ENCODE peak calls at places on chromosomes 16 and 17, in eight cellular contexts. B, C, V, T, I, A, J and L are unnamed samples. For H3K36me3, the result is how much of the 10 kb centered on the place peaks cover.

GRCh38 chr17:39196820-39197331 is 593 bp downstream of the CACNB1 start:
- DNase-seq in B (peak), C (no peak), V (no peak), T (no peak), I (no peak), A (no peak), J (no peak), L (no peak)

GRCh38 chr17:1003972-1004768 is 7.2 kb downstream of the TIMM22 start:
- DNase-seq in B (no peak), C (no peak), V (peak), T (no peak), I (no peak), A (no peak), J (no peak), L (no peak)

GRCh38 chr17:1625507-1626080 is 3.0 kb downstream of the SLC43A2 start:
- DNase-seq in B (no peak), C (peak), V (peak), T (no peak), I (no peak), A (no peak), J (no peak), L (no peak)

GRCh38 chr16:68590201-68590994 is 51.3 kb downstream of the ZFP90 start:
- DNase-seq in B (peak), C (peak), V (peak), T (no peak), I (peak), A (peak), J (peak), L (no peak)

GRCh38 chr16:87060026-87060986 is 256.9 kb downstream of the C16orf95 start:
- DNase-seq in B (peak), C (peak), V (peak), T (no peak), I (no peak), A (no peak), J (no peak), L (no peak)

GRCh38 chr16:84953051-84953746 is 58.1 kb downstream of the ZDHHC7 start:
- DNase-seq in B (no peak), C (no peak), V (peak), T (no peak), I (no peak), A (no peak), J (no peak), L (no peak)

GRCh38 chr17:64066709-64067108 is 46.3 kb upstream of the ICAM2 start:
- DNase-seq in B (no peak), C (no peak), V (no peak), T (no peak), I (no peak), A (no peak), J (no peak), L (no peak)

GRCh38 chr16:58904254-58904653 is 170.1 kb upstream of the GOT2 start:
- DNase-seq in B (no peak), C (no peak), V (no peak), T (no peak), I (no peak), A (no peak), J (no peak), L (no peak)

GRCh38 chr17:66290097-66290722 is 12.2 kb upstream of the PRKCA start:
- DNase-seq in B (peak), C (peak), V (peak), T (no peak), I (no peak), A (no peak), J (peak), L (no peak)

GRCh38 chr16:83098536-83098935 is 471.8 kb downstream of the CDH13 start:
- DNase-seq in B (no peak), C (no peak), V (no peak), T (no peak), I (no peak), A (no peak), J (no peak), L (no peak)

GRCh38 chr16:11175850-11176341 is 80.1 kb downstream of the SOCS1 start:
- DNase-seq in B (no peak), C (no peak), V (no peak), T (peak), I (no peak), A (no peak), J (no peak), L (no peak)

GRCh38 chr17:51085150-51085805 is 35.4 kb downstream of the SPAG9 start:
- DNase-seq in B (no peak), C (no peak), V (peak), T (no peak), I (no peak), A (no peak), J (no peak), L (no peak)

GRCh38 chr17:51537996-51538550 is 277.7 kb downstream of the UTP18 start:
- DNase-seq in B (no peak), C (no peak), V (no peak), T (no peak), I (no peak), A (no peak), J (no peak), L (no peak)

GRCh38 chr17:57442914-57443571 is 186.7 kb downstream of the MSI2 start:
- DNase-seq in B (no peak), C (no peak), V (peak), T (no peak), I (no peak), A (no peak), J (no peak), L (no peak)

GRCh38 chr17:67476787-67477335 is 99.8 kb downstream of the PITPNC1 start:
- DNase-seq in B (no peak), C (no peak), V (no peak), T (no peak), I (no peak), A (no peak), J (no peak), L (no peak)

GRCh38 chr16:87878704-87879103 is 9.4 kb upstream of the SLC7A5 start:
- DNase-seq in B (no peak), C (no peak), V (no peak), T (no peak), I (no peak), A (no peak), J (peak), L (no peak)

GRCh38 chr17:80531400-80531799 is 13.2 kb upstream of the RPTOR start:
- DNase-seq in B (no peak), C (peak), V (no peak), T (no peak), I (no peak), A (no peak), J (no peak), L (no peak)

GRCh38 chr17:2899911-2900310 is 103.7 kb downstream of the RAP1GAP2 start:
- DNase-seq in B (no peak), C (no peak), V (no peak), T (no peak), I (no peak), A (no peak), J (no peak), L (no peak)

GRCh38 chr16:12539185-12539929 is 264.3 kb downstream of the CPPED1 start:
- DNase-seq in B (no peak), C (no peak), V (no peak), T (peak), I (no peak), A (no peak), J (no peak), L (no peak)

GRCh38 chr17:14214271-14214670 is 22.4 kb downstream of the CDRT15 start:
- DNase-seq in B (no peak), C (no peak), V (no peak), T (no peak), I (no peak), A (no peak), J (no peak), L (no peak)

GRCh38 chr17:39759204-39759603 is 21.5 kb downstream of the GRB7 start:
- DNase-seq in B (no peak), C (no peak), V (no peak), T (no peak), I (no peak), A (no peak), J (no peak), L (no peak)

DNA sequence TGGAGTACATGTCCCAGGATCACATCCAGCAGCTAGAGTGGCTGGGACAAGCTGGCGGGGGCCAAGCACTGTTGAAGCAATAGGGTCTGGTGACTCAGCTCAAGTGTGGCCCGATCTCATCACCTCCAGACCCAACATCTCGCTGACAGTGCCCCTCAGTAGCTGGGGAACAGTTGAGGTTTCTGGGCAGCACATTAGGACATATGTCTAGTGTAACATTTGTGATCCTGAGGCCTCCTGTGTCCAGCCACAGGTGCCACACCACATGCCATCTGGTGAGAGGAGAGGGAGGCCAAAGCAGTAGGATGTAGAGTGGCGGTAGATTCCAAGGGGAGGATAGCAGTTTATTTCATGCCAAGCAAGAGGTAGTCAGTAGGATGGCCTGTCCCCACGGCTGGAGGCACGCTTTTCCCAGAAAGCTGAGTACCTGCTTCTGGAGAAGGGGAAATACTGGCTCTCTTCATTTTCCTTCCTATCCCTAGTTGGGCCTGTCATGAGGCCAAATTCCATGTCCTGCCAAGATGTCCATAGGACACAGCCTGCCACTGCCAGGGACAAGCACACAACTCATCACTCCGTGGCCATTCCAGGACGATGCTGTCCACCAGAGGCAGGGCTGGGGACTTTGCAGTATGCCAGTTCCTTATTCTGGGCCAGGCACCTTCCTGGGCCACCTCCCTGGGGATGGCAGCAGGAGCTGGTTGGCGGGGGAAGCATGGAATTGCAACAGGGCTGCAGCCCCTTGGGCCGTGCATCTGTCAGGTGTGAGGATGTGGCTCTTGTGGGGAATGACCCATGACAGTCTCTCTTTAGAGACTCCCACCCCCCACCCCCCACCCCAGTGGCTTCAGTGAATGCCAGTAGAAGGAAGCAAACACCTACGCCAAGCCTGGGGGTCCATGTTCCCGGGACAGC is 24.0 kb downstream of the GGA3 start:
- DNase-seq in B (no peak), C (no peak), V (no peak), T (no peak), I (no peak), A (no peak), J (no peak), L (no peak)
- H3K36me3 ChIP-seq in B (under half), C (half or more), V (under half), T (half or more), I (half or more), A (half or more), J (half or more), L (half or more)

GRCh38 chr16:1933097-1933661 is 9.8 kb downstream of the MSRB1 start:
- DNase-seq in B (no peak), C (no peak), V (no peak), T (no peak), I (no peak), A (no peak), J (no peak), L (no peak)

GRCh38 chr16:1929105-1929504 is 10.9 kb upstream of the HS3ST6 start:
- DNase-seq in B (peak), C (peak), V (no peak), T (no peak), I (no peak), A (no peak), J (no peak), L (no peak)

GRCh38 chr16:1930338-1930720 is 12.1 kb upstream of the HS3ST6 start:
- DNase-seq in B (no peak), C (no peak), V (no peak), T (no peak), I (no peak), A (no peak), J (no peak), L (no peak)

GRCh38 chr16:1932050-1933028 is 10.7 kb downstream of the MSRB1 start:
- DNase-seq in B (peak), C (no peak), V (no peak), T (no peak), I (no peak), A (no peak), J (peak), L (no peak)

DNA sequence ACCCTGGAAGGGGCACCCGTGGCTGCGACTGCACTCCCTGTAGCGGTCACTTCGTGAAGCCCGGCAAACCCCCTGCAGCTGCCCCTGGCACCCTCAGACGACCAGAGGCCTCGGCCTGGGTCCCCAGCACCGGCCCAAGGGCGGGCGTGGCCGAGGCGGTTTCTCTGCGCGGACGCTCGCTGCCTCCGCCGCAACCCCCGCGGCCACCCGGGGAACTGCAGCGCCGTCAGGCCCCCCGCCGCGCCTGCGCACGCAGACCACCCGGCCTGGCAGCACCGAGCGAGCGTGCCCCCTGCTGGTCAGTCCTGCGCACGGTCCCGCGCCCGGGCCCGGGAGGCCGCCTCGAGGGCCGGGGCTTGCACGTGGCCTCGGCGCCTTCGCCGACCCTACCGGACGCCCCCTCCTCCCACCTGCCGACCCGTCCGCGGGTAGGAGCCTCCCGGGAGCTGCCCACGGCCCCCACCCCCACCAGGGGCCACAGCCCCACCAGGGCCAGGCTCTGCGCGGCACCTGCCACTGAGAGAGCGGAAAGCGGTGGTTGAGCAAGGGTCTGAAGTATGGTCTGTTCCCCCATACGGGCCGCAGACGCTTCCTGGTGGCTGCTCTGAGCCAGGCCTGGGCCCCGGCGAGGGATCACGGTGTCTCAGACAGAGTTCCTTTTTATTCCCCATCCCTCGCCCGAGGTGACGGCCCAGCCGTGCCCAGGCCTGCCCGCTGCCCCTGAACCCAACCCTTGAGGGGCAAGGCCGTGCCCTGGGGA is 11.5 kb upstream of the HS3ST6 start:
- DNase-seq in B (peak), C (peak), V (peak), T (no peak), I (no peak), A (peak), J (peak), L (no peak)
- TF ChIP-seq POLR2AphosphoS5 in B (no peak), C (no peak), V (peak), T (no peak), I (peak), A (no peak), J (peak), L (peak)

DNA sequence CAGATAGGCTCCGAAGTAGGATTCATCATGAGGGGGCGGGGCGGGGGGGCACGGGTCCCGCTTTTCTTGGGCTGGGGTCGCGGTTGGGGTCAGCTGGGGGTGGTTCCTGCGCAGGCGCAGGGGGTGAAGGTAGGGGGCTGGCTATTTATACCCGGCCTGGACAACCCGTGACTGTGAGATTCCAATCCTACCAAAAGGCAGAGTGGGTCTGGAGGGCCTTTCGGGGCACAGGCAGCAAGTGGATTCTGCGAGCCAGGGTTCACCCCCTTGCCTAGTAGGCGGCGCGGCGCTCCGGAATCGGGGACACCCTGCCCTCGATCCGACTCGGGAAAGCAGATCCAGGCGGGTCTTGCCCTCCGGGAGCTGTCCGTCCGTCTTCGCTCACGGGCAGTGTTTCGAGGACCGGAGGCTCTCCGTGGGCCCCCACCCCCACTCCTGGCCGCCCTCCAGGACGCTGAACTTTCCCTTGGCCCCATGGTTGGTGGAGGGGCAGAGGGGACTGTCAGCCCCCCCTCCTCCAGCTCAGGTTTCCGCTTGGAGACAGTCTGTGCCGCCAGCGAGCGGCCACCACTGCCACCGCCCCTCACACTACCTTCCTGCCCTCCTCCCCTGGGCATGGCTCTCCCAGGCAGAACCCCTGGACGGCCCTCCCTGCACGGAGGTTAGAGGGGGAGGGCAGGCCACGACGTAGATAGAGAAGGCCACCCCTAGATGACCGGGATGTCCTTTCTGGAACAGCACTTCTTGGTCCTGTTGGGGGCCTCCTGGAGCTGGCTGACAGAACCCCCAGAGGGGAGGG is 634 bp downstream of the SLC2A4 start:
- DNase-seq in B (peak), C (no peak), V (no peak), T (no peak), I (no peak), A (no peak), J (no peak), L (no peak)
- TF ChIP-seq EZH2 in B (no peak), C (no peak), V (peak), T (no peak), I (no peak), A (no peak), J (no peak), L (no peak)

GRCh38 chr17:47615766-47616424 is 33.8 kb upstream of the KPNB1 start:
- DNase-seq in B (peak), C (peak), V (peak), T (peak), I (peak), A (no peak), J (peak), L (peak)
- H3K36me3 ChIP-seq in B (under half), C (half or more), V (under half), T (under half), I (under half), A (half or more), J (half or more), L (under half)

GRCh38 chr17:77285594-77286390 is 145.0 kb downstream of the SEC14L1 start:
- DNase-seq in B (no peak), C (no peak), V (no peak), T (no peak), I (no peak), A (no peak), J (peak), L (no peak)

GRCh38 chr17:77286391-77286640 is 145.5 kb downstream of the SEC14L1 start:
- DNase-seq in B (no peak), C (no peak), V (no peak), T (no peak), I (no peak), A (no peak), J (no peak), L (no peak)

GRCh38 chr17:77286641-77287431 is 146.1 kb downstream of the SEC14L1 start:
- DNase-seq in B (no peak), C (peak), V (no peak), T (no peak), I (peak), A (no peak), J (peak), L (no peak)

GRCh38 chr17:77288115-77288619 is 147.4 kb downstream of the SEC14L1 start:
- DNase-seq in B (peak), C (no peak), V (no peak), T (no peak), I (no peak), A (no peak), J (no peak), L (no peak)

GRCh38 chr17:77287432-77288068 is 146.8 kb downstream of the SEC14L1 start:
- DNase-seq in B (peak), C (no peak), V (peak), T (no peak), I (peak), A (no peak), J (peak), L (no peak)
- TF ChIP-seq POLR2AphosphoS5 in B (no peak), C (no peak), V (no peak), T (no peak), I (peak), A (no peak), J (no peak), L (no peak)